ENCODE peak calls at places on chromosomes 7 and 10, in nine cellular contexts. F is DMS153; O is NCI-H1930; J is heart right ventricle; N is NCI-H1436 treated with DMSO at 0.1 percent for 48 hours; C is GDM1; M is renal cortical epithelial cell; X is stomach; I is activated naive CD4-positive, alpha-beta T cell treated with anti-CD3 and anti-CD28 coated beads, Interleukin-2, amount 50 U/mL, for 16 hours. K is an unnamed sample.

GRCh38 chr10:60613434-60613833 is 164.8 kb upstream of the CDK1 start:
- DNase-seq in O (no peak), N (no peak), X (no peak), C (no peak), J (no peak), F (no peak), I (no peak), M (no peak), K (no peak)

GRCh38 chr10:6275022-6275997 is 72.6 kb downstream of the PFKFB3 start:
- DNase-seq in M (peak), I (peak), N (no peak), X (peak), C (peak), F (no peak), J (peak), O (no peak), K (peak)

GRCh38 chr10:77446700-77447099 is 190.9 kb downstream of the KCNMA1 start:
- DNase-seq in I (no peak), N (no peak), J (no peak), O (no peak), M (no peak), F (no peak), X (no peak), C (no peak), K (no peak)

GRCh38 chr7:144656960-144657359 is 178.9 kb downstream of the TPK1 start:
- DNase-seq in C (no peak), J (no peak), O (no peak), M (no peak), N (no peak), X (no peak), F (no peak), I (no peak), K (no peak)

GRCh38 chr10:126704637-126705036 is 34.1 kb upstream of the C10orf90 start:
- DNase-seq in C (no peak), M (no peak), J (no peak), X (no peak), N (no peak), O (no peak), I (no peak), F (no peak), K (no peak)

GRCh38 chr10:117476281-117476680 is 66.3 kb upstream of the EMX2 start:
- DNase-seq in I (no peak), X (no peak), F (no peak), O (no peak), J (no peak), C (no peak), M (peak), N (no peak), K (no peak)

GRCh38 chr10:70694410-70695179 is 22.3 kb downstream of the ADAMTS14 start:
- DNase-seq in I (no peak), M (peak), C (no peak), J (no peak), F (no peak), X (no peak), N (no peak), O (no peak), K (no peak)

GRCh38 chr10:61882621-61883375 is 18.7 kb upstream of the ARID5B start:
- DNase-seq in O (no peak), M (no peak), J (no peak), I (peak), F (no peak), X (no peak), N (no peak), C (no peak), K (no peak)

GRCh38 chr7:155887174-155887525 is 74.9 kb upstream of the SHH start:
- DNase-seq in C (no peak), I (no peak), N (no peak), J (no peak), M (no peak), O (no peak), F (no peak), X (no peak), K (no peak)

GRCh38 chr7:29563590-29564454 is at the start of gene PRR15:
- DNase-seq in J (peak), O (no peak), F (peak), X (peak), M (peak), N (peak), C (no peak), I (no peak), K (peak)

GRCh38 chr10:49833162-49833561 is 71.0 kb upstream of the OGDHL start:
- DNase-seq in M (no peak), J (no peak), I (no peak), N (no peak), F (no peak), O (no peak), C (no peak), X (no peak), K (no peak)

GRCh38 chr10:114526112-114526496 is 121.8 kb upstream of the AFAP1L2 start:
- DNase-seq in F (no peak), C (no peak), O (no peak), I (peak), J (no peak), M (peak), N (no peak), X (no peak), K (no peak)

GRCh38 chr10:75191821-75192568 is 18.6 kb upstream of the VDAC2 start:
- DNase-seq in M (peak), J (peak), I (no peak), F (no peak), O (no peak), X (peak), C (no peak), N (no peak), K (no peak)

GRCh38 chr7:87627634-87627994 is 584 bp upstream of the RUNDC3B start:
- DNase-seq in C (peak), J (peak), I (no peak), N (no peak), F (no peak), M (no peak), X (no peak), O (peak), K (no peak)

GRCh38 chr7:88689821-88690220 is 69.7 kb upstream of the ZNF804B start:
- DNase-seq in X (no peak), N (no peak), F (no peak), C (no peak), O (no peak), J (no peak), M (no peak), I (no peak), K (no peak)

K was measured in HCT116.